ENCODE peak calls at places on chromosomes 13 and 19, in five cellular contexts. U, W, D, T and S are unnamed samples.

GRCh38 chr19:52094526-52094925 is 1.0 kb downstream of the ZNF841 start:
- DNase-seq in W (no peak), T (no peak), D (peak), U (peak), S (no peak)

GRCh38 chr19:54517483-54517882 is 14.9 kb downstream of the LAIR2 start:
- DNase-seq in U (peak), D (peak), T (no peak), W (no peak), S (peak)

GRCh38 chr19:23986623-23987022 is 71.9 kb downstream of the ZNF726 start:
- DNase-seq in T (no peak), D (no peak), W (no peak), U (no peak), S (no peak)

GRCh38 chr13:34779171-34779570 is 162.9 kb upstream of the NBEA start:
- DNase-seq in U (no peak), W (no peak), T (no peak), D (peak), S (no peak)

GRCh38 chr13:21014666-21015170 is 46.7 kb downstream of the LATS2 start:
- DNase-seq in D (peak), U (peak), T (no peak), W (peak), S (peak)

GRCh38 chr13:99758465-99759162 is 213.0 kb downstream of the ZIC5 start:
- DNase-seq in D (no peak), T (no peak), W (no peak), U (no peak), S (no peak)

GRCh38 chr19:873084-874019 is 13.9 kb downstream of the CFD start:
- DNase-seq in U (peak), D (peak), T (peak), W (no peak), S (no peak)

GRCh38 chr13:25447396-25447795 is 75.6 kb downstream of the ATP8A2 start:
- DNase-seq in W (no peak), D (no peak), T (no peak), U (no peak), S (no peak)

GRCh38 chr19:17340302-17340870 is 3.0 kb downstream of the GTPBP3 start:
- DNase-seq in W (no peak), U (no peak), D (no peak), T (no peak), S (no peak)